ENCODE peak calls at places on chromosome X, in five cellular contexts. O is pancreas, E is gastrocnemius medialis, V is Calu3, Y is MCF 10A. C is an unnamed sample.

GRCh38 chrX:36859231-36859630 is 148.9 kb upstream of the FAM47C start:
- DNase-seq in O (no peak), E (no peak), V (no peak), Y (no peak), C (no peak)

GRCh38 chrX:154348114-154348531 is 26.3 kb downstream of the FLNA start:
- DNase-seq in O (peak; percentile 48), E (no peak), V (no peak), Y (peak; percentile 31), C (no peak)

GRCh38 chrX:19673334-19674040 is 158.2 kb upstream of the MAP3K15 start:
- DNase-seq in O (no peak), E (peak; percentile 31), V (peak; percentile 85), Y (peak; percentile 98), C (no peak)

GRCh38 chrX:150582338-150582948 is 14.0 kb downstream of the MTM1 start:
- DNase-seq in O (no peak), E (no peak), V (no peak), Y (no peak), C (no peak)

GRCh38 chrX:21176927-21177571 is 197.2 kb upstream of the CNKSR2 start:
- DNase-seq in O (no peak), E (no peak), V (no peak), Y (no peak), C (no peak)

GRCh38 chrX:25034889-25035288 is 19.1 kb upstream of the ARX start:
- DNase-seq in O (no peak), E (no peak), V (no peak), Y (peak; percentile 39), C (no peak)

GRCh38 chrX:111511477-111511876 is at the start of gene SERTM2:
- DNase-seq in O (no peak), E (no peak), V (no peak), Y (peak; percentile 3), C (no peak)

GRCh38 chrX:53429755-53430154 is 4.4 kb downstream of the HSD17B10 start:
- DNase-seq in O (no peak), E (no peak), V (no peak), Y (no peak), C (no peak)

GRCh38 chrX:70470850-70471289 is 26.2 kb downstream of the DLG3 start:
- DNase-seq in O (no peak), E (no peak), V (no peak), Y (no peak), C (no peak)

GRCh38 chrX:53421772-53422090 is 723 bp downstream of the SMC1A start:
- DNase-seq in O (no peak), E (no peak), V (no peak), Y (no peak), C (no peak)

GRCh38 chrX:115289465-115289864 is at the start of gene LUZP4:
- DNase-seq in O (no peak), E (no peak), V (no peak), Y (no peak), C (no peak)

GRCh38 chrX:150848914-150849365 is 49.5 kb downstream of the CD99L2 start:
- DNase-seq in O (no peak), E (peak; percentile 69), V (no peak), Y (peak; percentile 97), C (no peak)

GRCh38 chrX:85244411-85245210 is 820 bp downstream of the ZNF711 start:
- DNase-seq in O (peak; percentile 55), E (no peak), V (peak; percentile 3), Y (no peak), C (peak; percentile 2)

GRCh38 chrX:111200327-111200726 is 70.0 kb downstream of the CAPN6 start:
- DNase-seq in O (no peak), E (no peak), V (no peak), Y (no peak), C (no peak)

GRCh38 chrX:154059729-154060245 is 37.7 kb downstream of the MECP2 start:
- DNase-seq in O (no peak), E (no peak), V (no peak), Y (no peak), C (no peak)

GRCh38 chrX:22634081-22634480 is 361.4 kb downstream of the CBLL2 start:
- DNase-seq in O (no peak), E (no peak), V (no peak), Y (no peak), C (no peak)

GRCh38 chrX:45758738-45759397 is 558.2 kb upstream of the DIPK2B start:
- DNase-seq in O (no peak), E (no peak), V (no peak), Y (no peak), C (no peak)

GRCh38 chrX:44947995-44948394 is 75.0 kb downstream of the KDM6A start:
- DNase-seq in O (no peak), E (no peak), V (no peak), Y (no peak), C (no peak)

GRCh38 chrX:154013614-154014360 is 5.9 kb downstream of the IRAK1 start:
- DNase-seq in O (no peak), E (no peak), V (peak; percentile 38), Y (peak; percentile 32), C (peak; percentile 47)

GRCh38 chrX:16081357-16081756 is 42.0 kb upstream of the GRPR start:
- DNase-seq in O (no peak), E (no peak), V (no peak), Y (no peak), C (no peak)

GRCh38 chrX:2461711-2462016 is 39.1 kb downstream of the DHRSX start:
- DNase-seq in O (no peak), E (no peak), V (no peak), Y (no peak), C (no peak)

GRCh38 chrX:44946771-44947170 is 73.8 kb downstream of the KDM6A start:
- DNase-seq in O (no peak), E (no peak), V (no peak), Y (peak; percentile 66), C (no peak)

GRCh38 chrX:53440631-53441517 is 6.7 kb upstream of the HSD17B10 start:
- DNase-seq in O (peak; percentile 74), E (peak; percentile 88), V (peak; percentile 29), Y (peak; percentile 91), C (no peak)

GRCh38 chrX:1440506-1440905 is 12.2 kb downstream of the ASMTL start:
- DNase-seq in O (peak; percentile 7), E (peak; percentile 2), V (no peak), Y (no peak), C (no peak)

GRCh38 chrX:71181558-71181909 is 36.9 kb downstream of the NLGN3 start:
- DNase-seq in O (no peak), E (no peak), V (no peak), Y (no peak), C (no peak)

GRCh38 chrX:74535211-74535621 is 79.2 kb downstream of the RLIM start:
- DNase-seq in O (no peak), E (no peak), V (no peak), Y (peak; percentile 59), C (no peak)

DNA sequence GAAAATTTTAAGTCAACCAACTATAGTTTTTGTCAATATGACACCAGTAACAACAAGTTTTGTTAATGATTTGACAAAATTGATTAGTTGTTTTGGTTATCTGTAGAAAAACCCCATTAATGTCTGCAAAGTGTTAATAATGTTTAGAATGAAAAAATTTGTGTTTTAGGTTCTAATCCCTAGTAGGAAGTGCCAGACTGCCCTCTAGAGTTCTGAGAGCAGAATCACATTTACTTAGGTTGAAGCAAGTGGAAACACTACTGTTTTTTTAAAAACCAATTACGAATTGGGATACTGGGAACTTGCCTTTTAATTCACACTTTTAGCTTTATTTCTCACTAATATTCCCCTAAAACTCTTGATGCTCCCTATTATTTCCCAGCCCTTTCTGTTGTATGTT is 101.1 kb upstream of the CYLC1 start:
- DNase-seq in O (no peak), E (no peak), V (peak; percentile 0), Y (peak; percentile 76), C (no peak)
- TF ChIP-seq CTCF in O (no peak), E (no peak), V (no peak), Y (peak; percentile 74), C (peak; percentile 66)

GRCh38 chrX:109839694-109840358 is 106.8 kb upstream of the ACSL4 start:
- DNase-seq in O (no peak), E (peak; percentile 11), V (no peak), Y (peak; percentile 65), C (peak; percentile 32)
- TF ChIP-seq CTCF in O (no peak), E (no peak), V (no peak), Y (peak; percentile 7), C (peak; percentile 39)

GRCh38 chrX:134256684-134257083 is 19.7 kb downstream of the CCDC160 start:
- DNase-seq in O (no peak), E (no peak), V (no peak), Y (no peak), C (no peak)
- TF ChIP-seq CTCF in O (no peak), E (no peak), V (no peak), Y (no peak), C (no peak)

DNA sequence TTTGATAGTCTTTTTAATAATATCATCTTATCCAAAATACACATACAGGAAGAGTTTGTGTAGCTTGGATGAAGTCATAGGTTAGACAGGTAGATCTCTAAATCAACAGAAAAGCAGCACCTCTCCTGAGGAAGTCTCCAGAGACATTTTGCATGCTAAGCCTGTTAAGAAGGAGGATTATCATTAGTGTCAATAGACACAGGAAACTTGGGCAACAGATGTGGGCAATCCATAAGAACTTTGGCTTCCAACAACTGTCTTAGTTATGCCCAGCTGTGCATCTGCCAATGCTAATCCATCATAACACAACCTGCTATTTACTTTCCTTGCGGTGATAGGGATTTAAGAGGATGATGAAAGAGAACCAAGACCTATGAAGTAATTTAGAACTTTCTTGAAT is 1052.6 kb downstream of the RPA4 start:
- DNase-seq in O (no peak), E (no peak), V (no peak), Y (no peak), C (no peak)
- TF ChIP-seq CTCF in O (no peak), E (no peak), V (no peak), Y (no peak), C (no peak)